ENCODE peak calls at places on chromosomes 5 and 9, in seven cellular contexts. W is PC-3, C is lower lobe of right lung, N is spleen, D is PC-9, K is endodermal cell, B is fibroblast of lung. T is an unnamed sample.

GRCh38 chr5:179700401-179700918 is 1.7 kb downstream of the CANX start:
- DNase-seq in W (no peak), C (no peak), N (no peak), D (no peak), K (no peak), B (peak; percentile 28), T (no peak)

GRCh38 chr9:84296146-84296843 is 44.3 kb downstream of the SLC28A3 start:
- DNase-seq in W (peak; percentile 25), C (no peak), N (no peak), D (no peak), K (no peak), B (peak; percentile 88), T (no peak)

GRCh38 chr5:59485104-59485503 is 408.4 kb downstream of the PDE4D start:
- DNase-seq in W (no peak), C (no peak), N (no peak), D (no peak), K (no peak), B (no peak), T (no peak)

GRCh38 chr5:33629999-33630398 is 189.2 kb downstream of the TARS1 start:
- DNase-seq in W (no peak), C (no peak), N (no peak), D (no peak), K (no peak), B (no peak), T (no peak)

GRCh38 chr5:157280511-157280910 is 14.6 kb downstream of the CYFIP2 start:
- DNase-seq in W (no peak), C (no peak), N (no peak), D (no peak), K (no peak), B (no peak), T (no peak)

GRCh38 chr5:6269925-6270324 is 108.4 kb downstream of the MED10 start:
- DNase-seq in W (no peak), C (no peak), N (no peak), D (no peak), K (no peak), B (no peak), T (no peak)

GRCh38 chr5:108727154-108727638 is 20.5 kb upstream of the FER start:
- DNase-seq in W (no peak), C (peak; percentile 55), N (no peak), D (peak; percentile 41), K (no peak), B (no peak), T (no peak)

GRCh38 chr9:134656334-134657034 is 14.9 kb downstream of the COL5A1 start:
- DNase-seq in W (peak; percentile 31), C (no peak), N (peak; percentile 4), D (no peak), K (peak; percentile 70), B (no peak), T (no peak)

GRCh38 chr9:130448035-130448624 is 3.4 kb downstream of the ASS1 start:
- DNase-seq in W (no peak), C (no peak), N (no peak), D (peak; percentile 20), K (no peak), B (no peak), T (no peak)

GRCh38 chr9:106933470-106933869 is 70.5 kb downstream of the ZNF462 start:
- DNase-seq in W (no peak), C (no peak), N (no peak), D (no peak), K (no peak), B (no peak), T (no peak)

GRCh38 chr9:88593537-88594185 is 58.7 kb downstream of the NXNL2 start:
- DNase-seq in W (peak; percentile 63), C (no peak), N (no peak), D (peak; percentile 52), K (no peak), B (peak; percentile 52), T (no peak)

GRCh38 chr9:134698587-134699342 is 57.2 kb downstream of the COL5A1 start:
- DNase-seq in W (peak; percentile 52), C (peak; percentile 73), N (peak; percentile 89), D (peak; percentile 69), K (peak; percentile 97), B (no peak), T (peak; percentile 68)

GRCh38 chr9:78940121-78940855 is 631.5 kb upstream of the TLE4 start:
- DNase-seq in W (no peak), C (no peak), N (no peak), D (no peak), K (no peak), B (no peak), T (no peak)

GRCh38 chr5:67263656-67264055 is 67.1 kb upstream of the CD180 start:
- DNase-seq in W (no peak), C (no peak), N (no peak), D (no peak), K (no peak), B (no peak), T (no peak)

GRCh38 chr9:108271646-108272349 is 584.0 kb downstream of the ACTL7B start:
- DNase-seq in W (peak; percentile 64), C (no peak), N (no peak), D (peak; percentile 60), K (peak; percentile 75), B (peak; percentile 75), T (no peak)

GRCh38 chr5:172556262-172556661 is 84.8 kb upstream of the NEURL1B start:
- DNase-seq in W (no peak), C (no peak), N (peak; percentile 38), D (no peak), K (no peak), B (peak; percentile 57), T (no peak)

GRCh38 chr5:172553167-172553566 is 87.9 kb upstream of the NEURL1B start:
- DNase-seq in W (no peak), C (no peak), N (no peak), D (no peak), K (peak; percentile 17), B (no peak), T (no peak)

GRCh38 chr5:172556971-172557461 is 84.0 kb upstream of the NEURL1B start:
- DNase-seq in W (no peak), C (no peak), N (peak; percentile 50), D (no peak), K (no peak), B (peak; percentile 26), T (no peak)

GRCh38 chr5:172553838-172554344 is 87.2 kb upstream of the NEURL1B start:
- DNase-seq in W (no peak), C (no peak), N (peak; percentile 36), D (no peak), K (peak; percentile 15), B (no peak), T (no peak)

DNA sequence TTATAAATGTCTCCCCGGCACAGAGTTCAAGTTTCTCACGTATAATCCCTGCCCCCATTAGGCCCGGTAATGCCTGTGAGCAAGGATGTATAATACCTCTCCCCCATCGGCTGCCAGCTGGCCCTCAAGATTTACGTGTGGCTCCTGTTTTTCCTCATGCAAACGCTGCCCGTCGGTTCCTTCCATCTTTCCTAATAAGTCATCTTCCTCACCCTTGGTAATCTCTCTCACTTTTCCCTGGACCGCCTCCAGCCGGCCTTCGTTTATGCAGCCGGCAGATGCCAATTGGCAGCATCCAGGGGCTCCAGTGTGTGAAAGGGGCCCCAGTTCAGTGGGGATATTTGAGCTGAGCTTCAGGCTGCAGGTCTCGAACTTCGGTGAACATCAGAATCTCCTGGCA is 86.5 kb upstream of the NEURL1B start:
- DNase-seq in W (no peak), C (no peak), N (peak; percentile 37), D (no peak), K (no peak), B (no peak), T (no peak)
- H3K27ac ChIP-seq in W (no peak overlapping the region), C (no peak overlapping the region), N (no peak overlapping the region), D (no peak overlapping the region), K (no peak overlapping the region), B (no peak overlapping the region), T (no peak overlapping the region)

GRCh38 chr9:68562456-68562855 is 21.8 kb upstream of the TMEM252 start:
- DNase-seq in W (no peak), C (no peak), N (no peak), D (no peak), K (peak; percentile 58), B (no peak), T (no peak)

GRCh38 chr9:68555416-68555815 is 14.7 kb upstream of the TMEM252 start:
- DNase-seq in W (no peak), C (no peak), N (no peak), D (no peak), K (no peak), B (no peak), T (no peak)

DNA sequence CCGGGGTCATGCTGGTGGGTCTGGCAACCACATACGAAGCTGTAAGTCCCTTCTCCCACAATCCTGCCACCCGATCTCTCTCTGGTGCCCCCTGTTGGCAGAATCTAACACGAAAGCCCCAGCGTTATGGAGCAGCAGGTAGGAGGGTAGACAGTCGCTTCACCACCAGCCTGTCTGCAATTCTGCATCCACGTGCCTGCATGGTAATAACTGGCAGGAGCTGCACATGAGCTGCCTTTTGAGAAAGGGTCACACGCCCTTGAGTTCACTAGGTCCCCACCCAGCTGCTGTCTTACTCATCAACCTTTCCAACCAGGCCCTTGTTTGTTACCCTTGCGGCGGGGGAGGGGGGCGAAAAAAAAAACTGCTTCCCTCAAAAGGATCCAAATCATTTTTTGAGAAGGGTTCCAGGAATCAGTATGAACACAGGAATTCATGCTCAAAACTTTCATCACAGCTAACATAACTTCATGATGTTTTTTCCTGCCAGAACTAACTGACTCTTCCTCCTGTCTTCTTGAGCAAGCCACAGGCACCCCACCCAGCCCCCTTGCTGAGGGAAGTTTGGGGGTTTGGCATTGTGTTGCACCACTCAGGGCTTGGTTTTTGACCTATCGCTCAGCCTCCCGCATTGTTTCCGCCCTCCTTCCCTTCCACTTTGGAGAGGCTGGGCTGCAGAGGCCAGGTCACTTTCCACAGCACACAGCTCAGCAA is 19.6 kb upstream of the TMEM252 start:
- DNase-seq in W (peak; percentile 36), C (peak; percentile 71), N (peak; percentile 87), D (no peak), K (peak; percentile 96), B (peak; percentile 6), T (peak; percentile 81)
- TF ChIP-seq CTCF in W (peak; percentile 51), C (peak; percentile 46), N (peak; percentile 46), D (peak; percentile 38), K (peak; percentile 86), B (peak; percentile 62), T (peak; percentile 12)

GRCh38 chr5:103259705-103260355 is 1.3 kb downstream of the MACIR start:
- DNase-seq in W (peak; percentile 47), C (no peak), N (no peak), D (peak; percentile 33), K (peak; percentile 80), B (peak; percentile 46), T (no peak)
- H3K27ac ChIP-seq in W (peak overlapping the region; percentile 63), C (peak overlapping the region; percentile 88), N (peak overlapping the region; percentile 93), D (peak overlapping the region; percentile 73), K (peak overlapping the region; percentile 48), B (peak overlapping the region; percentile 63), T (peak overlapping the region; percentile 83)

DNA sequence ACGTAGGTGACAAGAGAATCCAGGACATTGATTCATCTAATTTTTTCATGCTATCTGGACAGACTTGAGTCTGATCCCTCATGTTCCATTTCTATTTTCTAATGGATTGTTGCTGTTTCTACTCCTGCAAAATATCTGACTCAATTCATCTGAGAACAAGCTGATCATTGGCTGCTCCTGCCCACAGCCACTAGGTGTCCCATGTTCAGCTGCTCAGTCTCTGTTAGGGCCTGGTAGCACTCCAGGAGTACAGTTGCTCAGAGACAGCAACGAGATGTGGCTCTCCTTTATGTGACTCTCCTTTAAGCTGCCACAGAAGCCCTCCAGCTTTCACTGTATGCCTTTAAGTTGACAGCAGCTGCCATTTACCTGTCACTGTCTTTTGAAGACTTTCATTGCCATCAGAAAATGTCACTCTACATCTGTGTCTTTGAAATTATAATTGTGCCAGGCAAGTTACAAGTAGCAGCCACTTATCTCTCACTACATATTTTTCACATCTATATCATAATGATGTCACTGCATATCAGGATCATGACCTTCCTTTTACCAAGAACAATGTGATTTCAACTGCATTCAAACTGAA is 1944.2 kb upstream of the NUDT12 start:
- DNase-seq in W (peak; percentile 46), C (no peak), N (no peak), D (no peak), K (peak; percentile 79), B (no peak), T (no peak)
- TF ChIP-seq CTCF in W (peak; percentile 75), C (peak; percentile 13), N (no peak), D (peak; percentile 44), K (peak; percentile 83), B (peak; percentile 50), T (no peak)

T was measured in left lung.